ENCODE peak calls at places on chromosomes 7 and 10, in ten cellular contexts. D is PC-9; I is endodermal cell; O is body of pancreas; A is tibial nerve; J is ovary; Q is CD8-positive, alpha-beta T cell; M is fibroblast of lung; Z is IMR-90; F is Panc1. N is an unnamed sample.

GRCh38 chr10:36455481-36456119 is 669.8 kb upstream of the ANKRD30A start:
- DNase-seq in D (no peak), A (no peak), F (no peak), O (no peak), Q (no peak), M (no peak), Z (peak; percentile 24), J (no peak), I (no peak), N (no peak)

GRCh38 chr10:62116896-62117295 is 151.7 kb downstream of the RTKN2 start:
- DNase-seq in Z (no peak), Q (no peak), O (no peak), I (no peak), J (no peak), M (no peak), A (no peak), F (no peak), D (no peak), N (no peak)

GRCh38 chr10:6130851-6131470 is 42.1 kb downstream of the RBM17 start:
- DNase-seq in I (no peak), Q (no peak), O (no peak), M (peak; percentile 39), J (no peak), D (no peak), A (no peak), F (no peak), Z (no peak), N (no peak)

GRCh38 chr7:28980504-28981281 is 22.6 kb upstream of the TRIL start:
- DNase-seq in F (no peak), O (no peak), Z (peak; percentile 8), A (no peak), M (peak; percentile 51), J (no peak), D (no peak), Q (no peak), I (no peak), N (no peak)

GRCh38 chr7:38585551-38585950 is 45.6 kb downstream of the AMPH start:
- DNase-seq in I (no peak), O (no peak), Q (no peak), D (no peak), M (peak; percentile 23), J (no peak), A (no peak), Z (peak; percentile 1), F (no peak), N (no peak)

GRCh38 chr10:114768394-114768786 is 53.2 kb upstream of the FHIP2A start:
- DNase-seq in M (no peak), J (no peak), Q (peak; percentile 6), Z (no peak), I (peak; percentile 73), A (no peak), D (no peak), O (no peak), F (no peak), N (no peak)

GRCh38 chr7:82926477-82926876 is 236.2 kb downstream of the PCLO start:
- DNase-seq in Q (no peak), M (no peak), A (no peak), O (no peak), D (no peak), I (no peak), J (no peak), F (no peak), Z (no peak), N (no peak)

GRCh38 chr10:112280205-112280921 is 2.8 kb upstream of the TECTB start:
- DNase-seq in Q (no peak), F (no peak), O (no peak), A (no peak), I (no peak), M (no peak), Z (no peak), J (no peak), D (no peak), N (no peak)

GRCh38 chr10:127908106-127908957 is 1.4 kb downstream of the PTPRE start:
- DNase-seq in O (peak; percentile 23), F (no peak), I (peak; percentile 43), M (peak; percentile 92), D (peak; percentile 70), A (no peak), J (no peak), Z (peak; percentile 74), Q (no peak), N (peak; percentile 60)

GRCh38 chr10:96360331-96360730 is 1.5 kb upstream of the OPALIN start:
- DNase-seq in Z (no peak), D (no peak), M (no peak), O (no peak), I (peak; percentile 16), F (no peak), Q (no peak), A (no peak), J (no peak), N (no peak)

GRCh38 chr7:28597284-28597683 is 185.0 kb downstream of the CREB5 start:
- DNase-seq in Z (no peak), M (no peak), A (no peak), F (no peak), D (no peak), J (no peak), Q (no peak), I (no peak), O (no peak), N (no peak)

GRCh38 chr10:654647-654996 is 34.8 kb downstream of the DIP2C start:
- DNase-seq in Z (no peak), I (peak; percentile 15), D (no peak), A (no peak), Q (no peak), O (no peak), F (no peak), M (no peak), J (no peak), N (no peak)

GRCh38 chr10:651700-652099 is 37.8 kb downstream of the DIP2C start:
- DNase-seq in D (no peak), F (no peak), Q (no peak), M (no peak), J (no peak), I (peak; percentile 35), A (no peak), O (no peak), Z (no peak), N (no peak)

GRCh38 chr10:655184-655583 is 34.3 kb downstream of the DIP2C start:
- DNase-seq in Z (no peak), O (no peak), A (no peak), J (no peak), Q (no peak), F (no peak), M (no peak), D (no peak), I (no peak), N (no peak)

GRCh38 chr10:652226-652625 is 37.2 kb downstream of the DIP2C start:
- DNase-seq in Q (no peak), M (no peak), D (no peak), A (no peak), I (peak; percentile 38), O (no peak), F (no peak), Z (no peak), J (no peak), N (no peak)

DNA sequence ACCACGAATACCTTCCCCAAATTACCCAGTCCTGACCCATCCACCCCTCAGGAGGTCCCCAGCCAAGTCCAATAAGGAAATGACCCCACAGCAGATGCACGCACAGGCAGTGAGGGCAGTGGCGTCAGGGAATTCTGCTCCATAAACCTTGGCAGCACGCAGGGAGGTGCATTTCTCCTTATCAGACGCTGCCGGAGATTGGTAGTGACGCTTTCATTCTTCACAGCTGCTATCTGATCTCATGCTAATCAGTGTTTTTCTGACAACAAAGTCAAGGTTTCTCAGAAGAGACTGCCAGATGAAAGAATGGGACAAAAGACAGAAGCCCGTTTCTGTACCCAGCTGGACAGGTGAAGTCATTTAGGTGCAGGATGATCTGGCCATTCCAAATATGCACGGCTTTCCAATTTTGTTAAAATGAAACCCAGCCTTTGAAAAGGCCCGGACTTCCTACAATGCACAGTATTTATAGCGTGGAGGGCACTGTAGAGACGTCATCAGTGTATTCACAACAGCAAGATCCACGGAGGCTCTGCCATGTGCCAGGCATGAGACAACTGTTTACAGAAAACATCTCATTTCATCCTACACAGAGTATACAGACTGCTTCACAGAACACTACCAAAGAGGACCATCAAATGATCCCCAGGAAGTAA is 35.3 kb downstream of the DIP2C start:
- DNase-seq in D (no peak), A (no peak), O (peak; percentile 44), Z (peak; percentile 62), J (no peak), Q (no peak), F (no peak), M (peak; percentile 42), I (peak; percentile 54), N (no peak)
- H3K27ac ChIP-seq in D (no peak overlapping the region), A (peak overlapping the region; percentile 16), O (peak overlapping the region; percentile 36), Z (no peak overlapping the region), J (no peak overlapping the region), Q (no peak overlapping the region), F (no peak overlapping the region), M (no peak overlapping the region), I (no peak overlapping the region), N (no peak overlapping the region)

GRCh38 chr7:55140221-55140980 is 121.6 kb downstream of the EGFR start:
- DNase-seq in J (no peak), I (no peak), O (no peak), Q (no peak), F (no peak), A (no peak), Z (peak; percentile 86), D (no peak), M (peak; percentile 33), N (no peak)
- H3K4me3 ChIP-seq in J (no peak overlapping the region), I (no peak overlapping the region), O (no peak overlapping the region), Q (no peak overlapping the region), F (no peak overlapping the region), A (no peak overlapping the region), Z (no peak overlapping the region), D (no peak overlapping the region), M (no peak overlapping the region), N (no peak overlapping the region)

GRCh38 chr7:2309889-2310331 is 4.3 kb downstream of the SNX8 start:
- DNase-seq in F (no peak), J (no peak), A (no peak), D (peak; percentile 84), O (no peak), I (peak; percentile 88), Z (peak; percentile 89), Q (no peak), M (peak; percentile 97), N (no peak)
- H3K27ac ChIP-seq in F (peak overlapping the region; percentile 9), J (no peak overlapping the region), A (no peak overlapping the region), D (no peak overlapping the region), O (no peak overlapping the region), I (peak overlapping the region; percentile 26), Z (peak overlapping the region; percentile 38), Q (no peak overlapping the region), M (no peak overlapping the region), N (no peak overlapping the region)

DNA sequence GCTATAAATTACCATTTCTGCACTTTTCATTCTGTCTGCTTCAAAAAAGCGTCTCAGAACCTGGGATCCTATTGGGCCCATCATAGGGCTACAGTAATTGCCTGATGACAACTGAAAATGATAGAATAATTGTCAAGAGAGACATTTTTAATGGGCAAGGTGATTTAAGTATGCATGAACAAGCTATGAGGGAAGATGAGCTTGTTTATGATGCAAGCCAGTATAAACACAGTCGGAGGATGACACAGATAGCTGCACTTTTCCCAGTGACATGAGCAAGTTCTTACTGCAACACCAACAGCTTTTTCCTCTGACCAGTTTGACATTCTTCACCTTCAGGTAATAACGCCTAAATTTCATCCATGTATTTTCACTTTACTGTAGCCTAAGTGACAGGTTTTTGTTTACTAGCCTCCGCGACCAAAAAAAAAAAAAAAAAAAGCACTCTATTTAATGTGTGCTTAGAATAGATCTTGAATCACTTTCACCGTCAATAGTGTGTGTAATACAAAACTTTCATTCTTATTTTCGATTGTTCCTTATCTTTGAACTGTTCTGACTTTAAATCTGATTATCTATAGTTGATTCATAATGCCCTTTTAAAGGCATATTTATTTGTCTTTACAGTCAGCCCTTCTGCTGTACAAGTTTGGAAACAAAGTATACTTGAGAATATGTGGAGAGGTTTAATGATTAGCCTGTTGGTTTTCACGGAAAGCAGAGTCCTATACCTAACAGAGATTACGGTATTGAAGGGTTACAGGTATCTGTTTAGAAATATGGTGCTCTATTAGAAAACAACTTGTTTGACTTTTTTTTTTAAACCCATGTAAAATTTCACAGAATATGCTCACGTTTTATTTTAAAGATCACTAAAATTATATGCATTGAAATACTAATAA is 1.7 kb downstream of the FOXP2 start:
- DNase-seq in J (no peak), M (no peak), F (no peak), I (no peak), O (no peak), Z (peak; percentile 40), D (no peak), Q (no peak), A (no peak), N (no peak)
- H3K4me3 ChIP-seq in J (peak overlapping the region; percentile 35), M (peak overlapping the region; percentile 76), F (no peak overlapping the region), I (no peak overlapping the region), O (no peak overlapping the region), Z (no peak overlapping the region), D (no peak overlapping the region), Q (no peak overlapping the region), A (no peak overlapping the region), N (peak overlapping the region; percentile 57)

N was measured in psoas muscle.